ENCODE peak calls at places on chromosomes 6 and 20, in nine cellular contexts. Y is nephron progenitor cell; K is heart right ventricle; I is GM20000; Z is lower lobe of right lung; A is HFF-Myc; W is K562; G is PC-3; J is CD8-positive, alpha-beta T cell. X is an unnamed sample.

GRCh38 chr20:47113362-47114118 is 218.9 kb downstream of the EYA2 start:
- DNase-seq in Y (no peak), Z (no peak), K (no peak), A (no peak), W (peak), J (no peak), I (no peak), G (peak), X (no peak)

GRCh38 chr6:168039849-168040248 is 39.2 kb downstream of the FRMD1 start:
- DNase-seq in K (no peak), I (no peak), A (no peak), W (no peak), G (no peak), J (no peak), Y (peak), Z (no peak), X (no peak)

GRCh38 chr6:161111256-161111655 is 119.7 kb downstream of the MAP3K4 start:
- DNase-seq in W (no peak), Y (no peak), Z (no peak), A (no peak), I (no peak), J (no peak), G (no peak), K (no peak), X (no peak)

GRCh38 chr6:16316741-16317251 is 78.4 kb downstream of the GMPR start:
- DNase-seq in Z (no peak), I (peak), Y (peak), W (peak), G (peak), K (no peak), A (no peak), J (peak), X (peak)

GRCh38 chr6:157693867-157694266 is 129.2 kb upstream of the SNX9 start:
- DNase-seq in Y (no peak), I (no peak), G (peak), Z (no peak), A (no peak), W (no peak), K (peak), J (no peak), X (no peak)

GRCh38 chr6:74768120-74768519 is 437.7 kb downstream of the COL12A1 start:
- DNase-seq in I (no peak), A (no peak), K (no peak), W (no peak), J (no peak), Z (no peak), G (no peak), Y (no peak), X (peak)

GRCh38 chr6:137879301-137879700 is 12.2 kb downstream of the TNFAIP3 start:
- DNase-seq in W (no peak), J (peak), K (no peak), I (no peak), G (no peak), Y (no peak), Z (no peak), A (no peak), X (no peak)

GRCh38 chr6:34539181-34539580 is 16.9 kb downstream of the SPDEF start:
- DNase-seq in G (no peak), W (no peak), Z (no peak), I (no peak), Y (no peak), A (no peak), J (no peak), K (no peak), X (no peak)

GRCh38 chr6:45746046-45746445 is 269.6 kb downstream of the CLIC5 start:
- DNase-seq in K (no peak), Z (no peak), I (no peak), A (no peak), W (no peak), Y (no peak), G (peak), J (no peak), X (no peak)

GRCh38 chr20:38190936-38191371 is 25.9 kb upstream of the TGM2 start:
- DNase-seq in K (no peak), Y (no peak), W (no peak), A (no peak), G (no peak), I (no peak), Z (no peak), J (no peak), X (no peak)

GRCh38 chr6:152316024-152316423 is 321.1 kb downstream of the SYNE1 start:
- DNase-seq in K (peak), I (no peak), G (no peak), Y (no peak), W (no peak), Z (peak), A (no peak), J (no peak), X (no peak)

GRCh38 chr6:135876048-135876447 is 24.5 kb downstream of the PDE7B start:
- DNase-seq in A (no peak), Y (no peak), W (no peak), J (peak), Z (no peak), G (no peak), K (no peak), I (no peak), X (no peak)

GRCh38 chr6:131917763-131918649 is 33.2 kb downstream of the CCN2 start:
- DNase-seq in Y (no peak), I (no peak), K (no peak), J (no peak), Z (no peak), A (no peak), W (no peak), G (no peak), X (no peak)

GRCh38 chr6:14159090-14159489 is 41.5 kb downstream of the CD83 start:
- DNase-seq in K (no peak), W (no peak), Z (no peak), Y (no peak), I (no peak), G (no peak), J (no peak), A (no peak), X (no peak)

GRCh38 chr20:41345729-41346067 is 5.1 kb downstream of the LPIN3 start:
- DNase-seq in Y (no peak), G (no peak), A (no peak), W (no peak), Z (no peak), I (no peak), J (no peak), K (no peak), X (no peak)

GRCh38 chr6:1407499-1407990 is 18.2 kb downstream of the FOXF2 start:
- DNase-seq in I (no peak), Y (no peak), W (no peak), K (no peak), J (no peak), A (no peak), Z (no peak), G (no peak), X (peak)

GRCh38 chr6:108027054-108027453 is 47.5 kb downstream of the OSTM1 start:
- DNase-seq in G (no peak), Z (no peak), K (no peak), I (no peak), W (no peak), J (no peak), Y (no peak), A (no peak), X (no peak)

DNA sequence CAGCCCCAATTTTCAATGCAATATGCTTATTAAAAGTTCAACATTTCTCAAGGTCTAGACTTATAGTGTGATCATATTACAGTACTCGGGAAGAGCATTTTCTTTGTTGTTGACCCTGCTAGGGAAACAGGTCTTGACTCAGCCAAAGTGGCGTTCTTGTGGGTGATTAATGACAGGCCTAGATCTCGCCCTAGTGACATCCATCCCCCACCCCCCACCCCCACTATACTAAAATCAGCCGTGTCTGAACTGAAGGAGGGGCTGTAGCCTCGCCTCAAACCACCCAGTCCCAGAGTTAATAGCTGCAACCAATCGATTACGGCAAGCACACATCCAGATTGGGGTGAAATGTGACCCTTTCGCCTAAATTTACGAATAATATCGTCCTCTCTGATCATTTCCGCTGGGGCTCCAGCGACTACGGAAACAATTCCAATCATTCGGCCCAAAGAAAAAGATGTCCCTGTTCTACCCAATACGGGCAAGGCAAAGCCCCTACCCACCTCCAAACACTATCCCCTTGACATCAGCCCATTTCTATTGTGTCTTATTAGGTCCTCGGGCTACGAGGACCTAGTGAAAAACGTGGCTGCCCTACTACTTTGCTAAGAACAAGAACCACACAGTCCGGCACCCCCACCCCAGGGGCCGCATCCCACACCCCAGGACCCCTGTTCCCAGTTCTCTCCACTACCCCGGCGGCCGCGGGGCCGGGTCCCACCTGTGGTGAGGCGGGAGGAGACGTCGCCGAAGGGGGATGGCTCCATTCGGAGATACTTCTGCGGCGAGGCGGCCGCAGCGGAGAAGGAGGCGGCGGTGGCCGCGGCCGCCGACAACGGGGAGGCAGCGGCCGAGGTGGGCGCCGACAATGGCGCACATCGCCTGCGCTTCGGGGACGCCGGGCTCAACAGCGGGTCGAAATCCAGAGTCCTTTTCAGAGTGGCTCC is 1.0 kb downstream of the AKIRIN2 start:
- DNase-seq in I (peak), Y (peak), J (peak), W (peak), G (peak), Z (peak), K (peak), A (peak), X (peak)
- TF ChIP-seq CTCF in I (no peak), Y (no peak), J (no peak), W (peak), G (no peak), Z (no peak), K (no peak), A (no peak), X (no peak)

GRCh38 chr20:4720977-4721349 is 746 bp upstream of the PRND start:
- DNase-seq in G (no peak), Y (no peak), I (no peak), J (no peak), Z (no peak), A (no peak), W (no peak), K (no peak), X (no peak)
- TF ChIP-seq CTCF in G (no peak), Y (peak), I (no peak), J (no peak), Z (no peak), A (no peak), W (no peak), K (no peak), X (no peak)

GRCh38 chr6:6676910-6677441 is 88.5 kb downstream of the LY86 start:
- DNase-seq in J (peak), Z (peak), Y (peak), A (peak), I (peak), G (peak), W (peak), K (peak), X (peak)

GRCh38 chr6:6679633-6680032 is 91.1 kb downstream of the LY86 start:
- DNase-seq in A (no peak), G (no peak), Z (no peak), Y (no peak), W (no peak), K (no peak), I (no peak), J (no peak), X (no peak)

GRCh38 chr6:6678811-6679210 is 90.3 kb downstream of the LY86 start:
- DNase-seq in G (no peak), J (no peak), Z (no peak), K (no peak), W (no peak), Y (no peak), A (no peak), I (no peak), X (no peak)

GRCh38 chr6:6678185-6678671 is 89.7 kb downstream of the LY86 start:
- DNase-seq in G (peak), W (peak), Z (no peak), A (no peak), K (no peak), J (no peak), Y (no peak), I (no peak), X (no peak)

GRCh38 chr6:6674872-6675271 is 86.4 kb downstream of the LY86 start:
- DNase-seq in Z (no peak), W (peak), K (no peak), J (no peak), G (peak), Y (no peak), A (no peak), I (no peak), X (peak)
- TF ChIP-seq CTCF in Z (no peak), W (peak), K (no peak), J (no peak), G (peak), Y (peak), A (peak), I (peak), X (no peak)

DNA sequence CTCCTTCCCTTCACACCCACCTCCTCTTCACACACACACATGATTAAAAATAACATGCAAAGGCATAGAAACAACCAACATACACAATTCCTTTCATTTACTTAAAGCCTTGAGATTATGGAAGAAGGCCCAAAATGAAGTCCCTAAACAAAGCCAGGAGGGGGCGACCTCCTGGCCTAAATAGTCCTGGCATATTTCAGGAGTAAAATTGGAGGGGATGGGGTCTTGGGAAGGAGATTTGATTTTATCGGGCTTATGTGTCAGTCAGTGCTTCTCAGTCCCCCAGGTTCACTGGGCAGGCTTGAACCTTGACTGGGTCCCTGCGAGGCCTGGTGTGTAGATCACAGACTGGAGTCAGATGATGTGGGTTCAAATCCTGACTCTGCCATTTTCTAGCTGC is 266.4 kb downstream of the SAMD5 start:
- DNase-seq in I (no peak), K (no peak), Y (no peak), A (no peak), Z (no peak), J (no peak), G (peak), W (peak), X (no peak)
- TF ChIP-seq CTCF in I (no peak), K (no peak), Y (no peak), A (peak), Z (no peak), J (no peak), G (peak), W (peak), X (no peak)

DNA sequence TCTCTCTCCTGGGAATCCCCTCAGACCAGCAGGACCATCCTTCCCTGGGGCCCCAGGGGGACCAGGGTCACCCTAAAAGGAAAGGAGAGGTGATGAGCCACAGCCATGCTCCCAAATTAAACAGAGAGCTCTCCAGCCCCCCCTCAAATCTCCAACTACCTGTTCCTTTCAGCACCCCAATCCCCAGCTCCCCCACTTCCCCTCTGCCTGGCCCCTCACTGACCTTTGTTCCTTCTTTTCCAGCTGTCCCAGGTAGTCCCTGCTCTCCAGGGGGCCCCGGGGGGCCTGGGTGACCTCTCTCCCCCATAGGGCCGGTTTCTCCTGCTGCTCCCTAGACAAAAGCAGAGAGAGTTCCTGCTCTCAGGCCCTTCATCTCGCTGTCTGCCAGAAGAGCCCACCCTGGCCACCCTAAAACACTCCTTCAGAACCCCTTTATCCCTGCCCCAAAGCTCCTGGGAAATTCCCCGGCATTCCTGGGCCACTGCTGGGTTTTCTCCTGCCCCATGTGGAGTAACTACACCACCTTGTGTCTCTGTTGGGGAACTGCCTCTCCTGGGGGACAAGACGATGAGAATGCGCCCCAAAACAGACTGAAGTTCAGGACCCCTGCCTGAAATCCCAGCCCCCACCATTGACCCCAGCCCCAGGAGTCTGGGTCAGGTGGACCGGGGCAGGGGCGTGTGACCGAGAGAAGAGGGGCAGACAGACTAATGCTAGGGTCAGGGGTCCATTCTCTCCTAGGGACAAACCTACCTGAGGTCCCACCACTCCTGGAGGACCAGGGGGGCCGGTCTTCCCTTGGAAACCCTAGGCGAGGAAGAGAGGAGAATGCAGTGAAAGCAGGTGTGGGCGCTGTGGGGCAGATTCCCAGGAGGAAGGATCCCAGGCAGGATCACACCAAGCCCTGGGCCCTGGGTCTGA is 19.7 kb downstream of the COL11A2 start:
- DNase-seq in Z (no peak), K (no peak), J (no peak), Y (peak), I (peak), A (no peak), W (peak), G (peak), X (no peak)
- TF ChIP-seq CTCF in Z (peak), K (peak), J (no peak), Y (peak), I (peak), A (peak), W (peak), G (peak), X (no peak)

GRCh38 chr20:62238569-62239277 is 402 bp downstream of the OSBPL2 start:
- DNase-seq in A (no peak), K (no peak), I (peak), Z (peak), Y (no peak), G (peak), J (no peak), W (peak), X (peak)

GRCh38 chr20:62239278-62239879 is 1.1 kb downstream of the OSBPL2 start:
- DNase-seq in Y (no peak), J (no peak), I (no peak), Z (no peak), A (no peak), G (no peak), W (no peak), K (no peak), X (peak)

GRCh38 chr20:62236997-62237771 is 1.1 kb upstream of the OSBPL2 start:
- DNase-seq in K (no peak), Z (no peak), W (no peak), G (no peak), Y (no peak), A (no peak), I (no peak), J (no peak), X (no peak)

GRCh38 chr20:62236674-62236996 is 1.7 kb upstream of the OSBPL2 start:
- DNase-seq in J (no peak), I (no peak), A (no peak), G (no peak), Y (peak), Z (no peak), K (no peak), W (no peak), X (no peak)

DNA sequence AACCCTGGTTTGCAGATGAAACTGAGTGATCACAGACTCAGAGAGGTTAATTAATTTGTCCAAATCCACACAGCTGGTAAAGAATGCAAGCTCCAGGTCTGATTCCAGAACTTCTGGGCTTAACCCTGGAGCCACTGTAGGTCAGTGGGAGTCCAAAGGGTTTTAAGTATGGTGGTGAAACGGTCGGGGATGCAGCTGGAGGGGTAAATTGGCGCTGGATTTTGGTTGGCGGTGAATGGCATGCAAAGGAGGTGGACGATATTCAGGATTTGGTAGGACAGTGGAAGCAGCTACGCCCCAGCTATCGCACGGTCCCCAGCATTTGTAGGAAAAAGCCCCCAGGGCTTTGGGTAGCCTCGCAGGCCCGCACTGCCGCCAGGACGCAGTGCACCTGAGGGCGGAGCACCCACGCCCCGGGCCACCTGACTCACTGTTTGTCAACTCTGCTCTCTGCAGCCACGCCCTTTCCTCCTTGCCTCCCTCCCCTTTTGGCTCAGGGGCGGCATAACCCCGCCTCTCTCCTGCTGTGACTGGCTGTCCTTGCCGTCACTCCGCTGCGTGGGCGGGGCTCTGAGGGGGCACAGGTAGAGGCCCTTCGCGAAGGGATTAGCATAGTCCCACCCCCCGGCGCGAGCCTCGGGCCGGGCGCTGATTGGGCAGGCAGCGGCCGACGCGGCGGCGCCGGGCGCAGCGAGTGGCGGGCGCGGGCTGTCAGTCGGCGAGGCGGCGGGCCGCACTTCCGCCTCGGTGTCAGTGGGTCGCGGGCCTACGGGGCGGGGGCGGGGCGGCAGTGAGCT is at the start of gene OSBPL2:
- DNase-seq in G (peak), Z (peak), A (peak), J (peak), K (peak), Y (peak), W (peak), I (peak), X (peak)
- TF ChIP-seq CTCF in G (no peak), Z (no peak), A (no peak), J (no peak), K (no peak), Y (no peak), W (no peak), I (no peak), X (no peak)

X was measured in testis.